ENCODE peak calls at places on chromosomes 1 and 21, in six cellular contexts. One of them, this sample, is unnamed.

GRCh38 chr1:183218039-183218618 is 32.1 kb downstream of the LAMC2 start:
- DNase-seq in HL-60: no peak
- DNase-seq in HepG2: no peak
- DNase-seq in H1: no peak
- DNase-seq in GM12892: no peak
- DNase-seq in vagina: no peak
- DNase-seq in this sample: no peak

GRCh38 chr21:42811960-42812359 is 67.4 kb downstream of the WDR4 start:
- DNase-seq in HL-60: no peak
- DNase-seq in GM12892: no peak
- DNase-seq in H1: no peak
- DNase-seq in HepG2: no peak
- DNase-seq in vagina: no peak
- DNase-seq in this sample: no peak

GRCh38 chr21:31554511-31555022 is 104.9 kb upstream of the SOD1 start:
- DNase-seq in GM12892: no peak
- DNase-seq in vagina: no peak
- DNase-seq in H1: no peak
- DNase-seq in HL-60: no peak
- DNase-seq in HepG2: no peak
- DNase-seq in this sample: no peak

GRCh38 chr1:27595597-27595996 is 8.3 kb downstream of the AHDC1 start:
- DNase-seq in HL-60: no peak
- DNase-seq in vagina: no peak
- DNase-seq in H1: no peak
- DNase-seq in HepG2: no peak
- DNase-seq in GM12892: no peak
- DNase-seq in this sample: no peak

GRCh38 chr1:43841511-43841910 is 92.1 kb upstream of the ARTN start:
- DNase-seq in HepG2: no peak
- DNase-seq in H1: no peak
- DNase-seq in HL-60: no peak
- DNase-seq in vagina: no peak
- DNase-seq in GM12892: no peak
- DNase-seq in this sample: no peak

GRCh38 chr1:21705303-21705980 is 36.3 kb upstream of the RAP1GAP start:
- DNase-seq in HL-60: no peak
- DNase-seq in GM12892: no peak
- DNase-seq in vagina: no peak
- DNase-seq in H1: no peak
- DNase-seq in HepG2: peak
- DNase-seq in this sample: no peak

GRCh38 chr1:119987112-119987511 is 82.3 kb downstream of the NOTCH2 start:
- DNase-seq in H1: no peak
- DNase-seq in HepG2: no peak
- DNase-seq in vagina: no peak
- DNase-seq in HL-60: no peak
- DNase-seq in GM12892: no peak
- DNase-seq in this sample: no peak

GRCh38 chr1:21594935-21595897 is 73.9 kb downstream of the RAP1GAP start:
- DNase-seq in HepG2: peak
- DNase-seq in GM12892: peak
- DNase-seq in H1: no peak
- DNase-seq in vagina: no peak
- DNase-seq in HL-60: peak
- DNase-seq in this sample: peak

GRCh38 chr1:22920026-22920733 is 52.5 kb downstream of the LACTBL1 start:
- DNase-seq in vagina: no peak
- DNase-seq in GM12892: no peak
- DNase-seq in HepG2: no peak
- DNase-seq in HL-60: no peak
- DNase-seq in H1: no peak
- DNase-seq in this sample: no peak

GRCh38 chr21:16280731-16281130 is 550.9 kb downstream of the USP25 start:
- DNase-seq in H1: no peak
- DNase-seq in HepG2: no peak
- DNase-seq in vagina: no peak
- DNase-seq in HL-60: no peak
- DNase-seq in GM12892: no peak
- DNase-seq in this sample: no peak

GRCh38 chr1:55931272-55931940 is 648.0 kb downstream of the PLPP3 start:
- DNase-seq in HL-60: no peak
- DNase-seq in GM12892: no peak
- DNase-seq in vagina: no peak
- DNase-seq in H1: no peak
- DNase-seq in HepG2: no peak
- DNase-seq in this sample: no peak

DNA sequence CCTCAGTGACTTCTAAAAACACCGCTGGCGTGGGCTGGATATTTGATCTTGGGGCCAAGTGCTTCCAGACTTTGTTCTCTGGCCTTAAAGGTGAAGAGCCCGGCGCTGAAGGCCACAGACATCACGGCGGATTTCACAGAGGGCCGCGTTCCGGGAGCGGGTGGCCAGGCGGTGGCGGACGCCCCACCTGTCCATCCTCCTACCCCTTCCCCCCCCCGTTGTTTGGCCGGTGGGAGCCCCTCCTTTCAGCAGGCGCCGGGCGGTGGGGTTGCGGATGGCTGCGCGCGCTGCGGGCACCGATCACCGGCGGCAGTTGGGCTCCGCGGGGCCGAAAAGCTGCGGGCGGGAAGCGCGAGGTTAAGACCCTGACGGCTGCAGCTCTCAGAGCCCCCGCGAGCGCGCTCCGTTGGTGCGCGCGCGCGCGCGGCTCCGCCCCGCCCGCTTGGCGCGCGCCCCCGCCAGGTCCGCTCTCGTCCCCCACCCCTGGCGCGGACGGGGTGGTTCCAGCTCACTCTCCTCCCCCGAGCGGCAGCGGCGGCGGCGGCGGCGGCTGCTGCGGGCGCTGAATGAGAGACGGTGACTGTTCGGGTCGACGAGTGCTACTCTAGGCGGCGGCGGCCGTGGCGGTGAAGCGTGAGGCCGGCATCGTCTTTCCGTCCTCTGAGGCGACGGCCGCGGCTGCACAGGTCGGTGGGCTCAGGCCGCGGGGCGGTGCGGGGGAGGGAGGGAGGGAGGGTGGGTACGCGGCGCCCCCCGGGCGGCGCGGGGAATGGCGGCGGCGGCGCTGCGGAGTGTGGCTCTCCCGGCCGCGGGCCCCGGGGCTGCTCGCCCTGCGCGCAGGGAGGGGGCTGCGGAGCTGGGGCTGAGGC is at the start of gene RALGPS2:
- DNase-seq in H1: peak
- DNase-seq in vagina: no peak
- DNase-seq in HepG2: peak
- DNase-seq in HL-60: peak
- DNase-seq in GM12892: peak
- DNase-seq in this sample: peak
- TF ChIP-seq POLR2AphosphoS5 in H1: peak
- TF ChIP-seq POLR2AphosphoS5 in vagina: peak
- TF ChIP-seq POLR2AphosphoS5 in HepG2: peak
- TF ChIP-seq POLR2AphosphoS5 in HL-60: peak
- TF ChIP-seq POLR2AphosphoS5 in GM12892: no peak
- TF ChIP-seq POLR2AphosphoS5 in this sample: peak

GRCh38 chr1:85629532-85629920 is 49.0 kb downstream of the CCN1 start:
- DNase-seq in HepG2: peak
- DNase-seq in H1: no peak
- DNase-seq in HL-60: no peak
- DNase-seq in vagina: no peak
- DNase-seq in GM12892: no peak
- DNase-seq in this sample: no peak
- TF ChIP-seq POLR2AphosphoS5 in HepG2: no peak
- TF ChIP-seq POLR2AphosphoS5 in H1: no peak
- TF ChIP-seq POLR2AphosphoS5 in HL-60: no peak
- TF ChIP-seq POLR2AphosphoS5 in vagina: no peak
- TF ChIP-seq POLR2AphosphoS5 in GM12892: no peak
- TF ChIP-seq POLR2AphosphoS5 in this sample: no peak

GRCh38 chr1:41109316-41110263 is 88.1 kb upstream of the SLFNL1 start:
- DNase-seq in HepG2: peak
- DNase-seq in H1: no peak
- DNase-seq in vagina: no peak
- DNase-seq in GM12892: no peak
- DNase-seq in HL-60: peak
- DNase-seq in this sample: peak
- TF ChIP-seq POLR2AphosphoS5 in HepG2: no peak
- TF ChIP-seq POLR2AphosphoS5 in H1: no peak
- TF ChIP-seq POLR2AphosphoS5 in vagina: peak
- TF ChIP-seq POLR2AphosphoS5 in GM12892: no peak
- TF ChIP-seq POLR2AphosphoS5 in HL-60: no peak
- TF ChIP-seq POLR2AphosphoS5 in this sample: peak

DNA sequence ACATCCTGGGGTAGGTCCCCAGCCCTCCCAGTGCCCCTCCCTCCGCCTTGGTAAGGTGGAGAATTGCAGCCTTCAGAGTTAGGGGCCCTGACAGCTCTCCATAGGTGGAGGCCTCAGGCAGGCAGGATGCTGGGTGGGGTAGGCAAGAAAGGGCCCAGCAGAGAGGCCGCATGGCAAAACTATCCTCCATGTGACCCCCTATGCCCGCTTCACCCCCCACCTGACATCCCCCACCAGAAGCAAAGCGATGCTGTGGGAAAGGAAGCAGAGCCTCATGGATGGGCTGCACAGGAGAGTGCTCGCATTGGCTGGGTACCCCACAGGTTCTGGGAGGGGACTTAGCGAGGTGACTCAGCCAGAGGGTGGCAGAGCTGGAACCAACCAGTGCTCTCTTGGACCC is 1.6 kb downstream of the S100A9 start:
- DNase-seq in HL-60: no peak
- DNase-seq in GM12892: no peak
- DNase-seq in HepG2: no peak
- DNase-seq in H1: no peak
- DNase-seq in vagina: peak
- DNase-seq in this sample: no peak
- TF ChIP-seq POLR2AphosphoS5 in HL-60: no peak
- TF ChIP-seq POLR2AphosphoS5 in GM12892: no peak
- TF ChIP-seq POLR2AphosphoS5 in HepG2: no peak
- TF ChIP-seq POLR2AphosphoS5 in H1: no peak
- TF ChIP-seq POLR2AphosphoS5 in vagina: no peak
- TF ChIP-seq POLR2AphosphoS5 in this sample: no peak

DNA sequence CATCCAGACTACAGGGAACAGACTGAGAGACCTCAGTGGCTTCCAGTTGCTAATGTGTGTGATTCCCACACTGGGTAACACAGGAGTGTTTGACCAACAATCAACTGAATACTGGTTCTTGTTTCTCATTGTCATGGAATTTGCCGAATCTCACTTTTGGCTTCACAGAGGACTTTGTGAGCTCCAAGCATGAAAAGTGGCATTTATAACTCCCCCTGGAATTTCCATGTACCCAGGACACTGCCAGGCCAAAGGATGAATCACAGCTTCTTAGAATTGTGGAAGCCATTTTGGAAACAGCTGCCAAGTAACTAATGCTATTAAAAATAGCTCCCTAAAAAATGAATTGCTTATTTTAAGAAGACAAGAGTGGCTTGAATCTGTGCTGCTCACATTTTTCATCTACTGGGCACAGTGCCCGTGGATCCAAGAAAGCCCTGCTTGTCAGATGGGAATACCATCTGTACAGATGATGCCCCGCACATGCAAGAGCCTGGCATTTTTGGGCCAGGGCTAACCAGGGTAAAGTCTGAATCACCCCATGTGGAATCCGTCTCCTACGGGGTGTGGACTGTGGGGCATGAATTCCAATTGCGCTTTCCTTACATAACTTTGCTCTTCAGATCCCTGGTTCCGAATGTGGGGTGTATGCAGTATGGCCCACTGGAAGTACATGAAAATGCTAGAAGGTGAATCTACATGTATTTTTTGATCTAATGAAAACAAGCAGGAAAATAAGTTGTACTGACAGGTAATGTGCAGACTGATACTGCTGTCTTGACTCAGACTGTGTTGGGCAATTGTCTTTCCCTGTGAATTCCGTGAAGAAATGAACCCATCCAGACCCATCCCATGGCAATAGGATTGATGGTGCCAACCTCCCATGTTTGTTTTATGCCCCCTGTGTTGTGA is 487.3 kb downstream of the SIPA1L2 start:
- DNase-seq in vagina: no peak
- DNase-seq in H1: no peak
- DNase-seq in HepG2: no peak
- DNase-seq in HL-60: no peak
- DNase-seq in GM12892: no peak
- DNase-seq in this sample: peak
- TF ChIP-seq POLR2AphosphoS5 in vagina: no peak
- TF ChIP-seq POLR2AphosphoS5 in H1: peak
- TF ChIP-seq POLR2AphosphoS5 in HepG2: no peak
- TF ChIP-seq POLR2AphosphoS5 in HL-60: no peak
- TF ChIP-seq POLR2AphosphoS5 in GM12892: no peak
- TF ChIP-seq POLR2AphosphoS5 in this sample: peak

DNA sequence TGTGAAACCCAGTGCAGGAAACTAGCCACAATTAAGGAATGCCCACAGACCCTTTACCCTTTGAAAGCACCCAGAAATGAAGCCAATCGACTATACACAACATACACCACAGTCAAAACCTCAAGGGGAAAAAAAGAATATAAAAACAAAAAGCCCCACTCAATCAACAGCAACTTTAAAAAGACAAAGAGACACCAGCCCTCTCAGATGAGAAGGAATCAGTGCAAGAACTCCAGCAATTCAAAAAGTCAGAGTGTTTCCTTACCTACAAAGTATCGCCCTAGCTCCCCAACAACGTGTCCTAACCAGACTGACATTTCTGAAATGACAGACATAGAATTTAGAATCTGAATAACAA is 147.7 kb downstream of the CHD1L start:
- DNase-seq in H1: no peak
- DNase-seq in HepG2: no peak
- DNase-seq in GM12892: no peak
- DNase-seq in HL-60: no peak
- DNase-seq in vagina: no peak
- DNase-seq in this sample: no peak
- TF ChIP-seq POLR2AphosphoS5 in H1: no peak
- TF ChIP-seq POLR2AphosphoS5 in HepG2: no peak
- TF ChIP-seq POLR2AphosphoS5 in GM12892: no peak
- TF ChIP-seq POLR2AphosphoS5 in HL-60: no peak
- TF ChIP-seq POLR2AphosphoS5 in vagina: no peak
- TF ChIP-seq POLR2AphosphoS5 in this sample: no peak

This sample was measured in transverse colon.